ENCODE peak calls at places on chromosomes 16 and 17, in four cellular contexts. F is heart left ventricle; P is naive thymus-derived CD4-positive, alpha-beta T cell; G is stomach. J is an unnamed sample.

GRCh38 chr16:73572135-73572534 is 524.2 kb upstream of the ZFHX3 start:
- DNase-seq in G (peak; percentile 58), F (peak; percentile 26), P (no peak), J (peak; percentile 21)

GRCh38 chr16:27600386-27600785 is 50.4 kb downstream of the KATNIP start:
- DNase-seq in G (no peak), P (no peak), F (no peak), J (no peak)

GRCh38 chr17:29140631-29141483 is 39.3 kb downstream of the MYO18A start:
- DNase-seq in P (peak; percentile 66), F (peak; percentile 84), G (no peak), J (no peak)

GRCh38 chr16:17481741-17482140 is 11.0 kb upstream of the XYLT1 start:
- DNase-seq in G (no peak), P (no peak), F (no peak), J (peak; percentile 94)

GRCh38 chr16:89155184-89155679 is 16.3 kb upstream of the CDH15 start:
- DNase-seq in P (no peak), G (peak; percentile 59), F (peak; percentile 81), J (no peak)

GRCh38 chr17:50161023-50161910 is 4.5 kb upstream of the SGCA start:
- DNase-seq in P (peak; percentile 93), F (peak; percentile 93), G (peak; percentile 94), J (peak; percentile 87)

GRCh38 chr16:79519448-79519847 is 81.1 kb downstream of the MAF start:
- DNase-seq in P (no peak), G (peak; percentile 43), F (peak; percentile 55), J (peak; percentile 16)

GRCh38 chr16:12587170-12587569 is 216.5 kb downstream of the CPPED1 start:
- DNase-seq in P (no peak), G (no peak), F (no peak), J (no peak)

GRCh38 chr16:54928016-54928356 is 2.7 kb upstream of the IRX5 start:
- DNase-seq in P (no peak), F (no peak), G (no peak), J (no peak)

GRCh38 chr16:72427001-72427785 is 255.2 kb upstream of the PMFBP1 start:
- DNase-seq in F (no peak), G (no peak), P (no peak), J (no peak)

GRCh38 chr16:12350945-12351344 is 374.4 kb downstream of the SNX29 start:
- DNase-seq in F (no peak), G (no peak), P (no peak), J (no peak)

DNA sequence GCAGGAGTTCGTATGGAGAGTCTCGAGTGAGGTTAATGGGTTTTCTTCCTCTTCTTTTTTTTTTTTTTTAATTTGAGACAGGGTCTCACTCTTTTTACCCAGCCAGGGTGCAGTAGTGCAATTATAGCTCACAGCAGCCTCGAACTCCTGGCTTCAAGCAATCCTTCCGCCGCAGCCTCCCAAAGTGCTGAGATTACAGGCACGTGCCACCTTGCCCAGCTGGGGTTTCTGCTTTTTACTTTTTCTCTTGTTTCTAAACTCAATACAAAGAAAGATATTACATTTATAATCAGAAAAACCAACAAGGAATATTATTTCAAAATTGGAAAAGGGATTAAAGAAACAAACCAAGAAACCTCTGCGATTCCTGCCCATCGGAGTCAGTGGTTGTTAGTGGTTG is 175.9 kb downstream of the SEC14L1 start:
- DNase-seq in G (no peak), F (no peak), P (no peak), J (no peak)
- H3K27ac ChIP-seq in G (peak overlapping the region; percentile 53), F (no peak overlapping the region), P (no peak overlapping the region), J (no peak overlapping the region)

DNA sequence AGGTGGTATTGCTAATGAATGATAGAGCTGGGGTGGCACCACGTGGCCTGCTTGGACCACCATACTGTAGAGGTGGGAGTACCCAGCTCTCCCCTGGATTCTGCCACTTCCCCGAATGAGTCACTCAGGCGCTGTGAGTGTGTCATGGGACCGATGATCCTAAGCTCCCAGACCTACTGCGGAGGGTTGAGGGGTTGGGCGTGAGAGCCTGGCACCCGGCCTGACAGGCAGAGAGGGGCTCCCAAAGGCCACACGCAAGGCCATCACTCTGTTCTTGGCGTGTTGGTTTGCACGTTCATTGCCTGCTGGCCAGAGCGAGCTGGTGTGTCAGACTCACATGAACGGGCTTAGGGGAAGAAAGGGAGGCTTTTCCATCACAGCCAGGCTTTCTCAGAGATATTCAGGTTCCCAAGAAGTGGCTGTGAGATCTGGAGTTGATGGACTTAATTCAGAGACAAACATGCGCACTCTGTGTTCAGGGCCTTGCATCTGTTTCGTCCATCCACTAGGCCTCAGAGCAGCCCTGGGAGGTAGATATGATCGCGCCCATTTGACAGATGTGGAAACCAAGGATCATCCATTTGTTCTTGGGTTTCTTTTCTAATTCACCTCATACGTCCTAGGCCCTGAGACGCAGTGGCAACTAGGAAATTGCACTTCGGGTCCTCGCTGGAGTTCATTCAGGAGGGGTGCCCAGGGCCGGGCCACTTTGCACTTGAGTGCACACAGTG is 41.4 kb downstream of the CMIP start:
- DNase-seq in P (no peak), G (no peak), F (no peak), J (no peak)
- H3K27ac ChIP-seq in P (no peak overlapping the region), G (peak overlapping the region; percentile 36), F (no peak overlapping the region), J (peak overlapping the region; percentile 9)

GRCh38 chr17:51372345-51373004 is 112.1 kb downstream of the UTP18 start:
- DNase-seq in P (no peak), G (no peak), F (peak; percentile 39), J (peak; percentile 24)
- H3K27ac ChIP-seq in P (no peak overlapping the region), G (no peak overlapping the region), F (no peak overlapping the region), J (no peak overlapping the region)

GRCh38 chr16:11145173-11145820 is 110.7 kb downstream of the SOCS1 start:
- DNase-seq in P (no peak), F (peak; percentile 62), G (no peak), J (no peak)
- H3K27ac ChIP-seq in P (no peak overlapping the region), F (no peak overlapping the region), G (peak overlapping the region; percentile 36), J (no peak overlapping the region)

GRCh38 chr16:31093132-31093703 is 1.4 kb downstream of the VKORC1 start:
- DNase-seq in F (no peak), G (no peak), P (no peak), J (peak; percentile 64)

GRCh38 chr16:31090540-31090939 is 1.8 kb upstream of the PRSS53 start:
- DNase-seq in P (no peak), G (no peak), F (no peak), J (no peak)

GRCh38 chr16:31094424-31095120 is at the start of gene VKORC1:
- DNase-seq in P (peak; percentile 89), G (peak; percentile 96), F (peak; percentile 97), J (peak; percentile 99)

GRCh38 chr16:31094088-31094423 is 541 bp downstream of the VKORC1 start:
- DNase-seq in F (no peak), G (no peak), P (no peak), J (no peak)

GRCh38 chr16:31092330-31092729 is 2.3 kb downstream of the VKORC1 start:
- DNase-seq in F (no peak), P (no peak), G (no peak), J (no peak)
- H3K27ac ChIP-seq in F (no peak overlapping the region), P (no peak overlapping the region), G (no peak overlapping the region), J (no peak overlapping the region)

DNA sequence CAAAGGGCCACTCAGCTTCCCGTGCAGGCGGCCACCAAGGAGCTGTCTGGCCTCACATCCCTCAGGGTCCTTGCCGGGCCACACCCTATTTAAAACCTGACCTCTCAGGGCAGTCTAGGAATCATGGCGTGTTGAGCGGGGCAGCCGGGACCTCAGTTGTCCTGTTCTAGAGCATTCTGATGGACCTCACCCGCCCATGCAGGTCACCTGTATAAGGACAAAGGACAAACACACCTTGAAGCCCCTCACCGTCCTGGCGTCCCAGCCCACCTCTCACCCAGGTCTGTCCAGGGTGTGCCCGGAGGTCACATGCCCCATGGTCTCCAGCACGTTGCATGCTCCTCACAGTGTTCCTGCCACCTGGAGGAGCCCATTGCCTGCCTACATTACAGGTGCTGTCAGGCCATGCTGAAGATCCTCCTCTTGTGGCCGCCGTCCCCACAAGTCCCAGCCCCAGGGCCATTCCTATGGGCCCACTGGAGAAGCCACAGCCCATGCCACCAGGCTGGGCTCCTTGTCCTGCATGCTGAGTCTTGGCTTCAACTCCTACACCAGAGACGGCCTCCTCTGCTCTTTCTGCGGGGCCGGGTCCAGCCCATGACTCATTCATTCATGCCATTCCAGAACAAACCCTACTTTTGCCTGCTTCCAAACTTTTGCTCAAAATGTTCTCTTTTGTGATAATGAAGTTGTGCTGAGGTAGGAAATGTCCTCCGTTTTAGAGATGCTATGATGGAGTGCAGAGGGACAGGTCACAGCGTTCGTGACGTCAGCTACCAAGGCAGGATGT is 46.3 kb downstream of the PEMT start:
- DNase-seq in F (peak; percentile 26), G (no peak), P (no peak), J (no peak)
- H3K27ac ChIP-seq in F (no peak overlapping the region), G (no peak overlapping the region), P (no peak overlapping the region), J (no peak overlapping the region)

GRCh38 chr17:68387485-68387884 is 69.8 kb downstream of the WIPI1 start:
- DNase-seq in G (no peak), P (no peak), F (no peak), J (no peak)

GRCh38 chr17:68385490-68386215 is 71.6 kb downstream of the WIPI1 start:
- DNase-seq in F (no peak), G (no peak), P (no peak), J (no peak)

GRCh38 chr17:68391561-68392268 is 65.6 kb downstream of the WIPI1 start:
- DNase-seq in G (no peak), P (no peak), F (no peak), J (no peak)

GRCh38 chr17:68390888-68391545 is 66.3 kb downstream of the WIPI1 start:
- DNase-seq in G (no peak), F (no peak), P (no peak), J (no peak)

DNA sequence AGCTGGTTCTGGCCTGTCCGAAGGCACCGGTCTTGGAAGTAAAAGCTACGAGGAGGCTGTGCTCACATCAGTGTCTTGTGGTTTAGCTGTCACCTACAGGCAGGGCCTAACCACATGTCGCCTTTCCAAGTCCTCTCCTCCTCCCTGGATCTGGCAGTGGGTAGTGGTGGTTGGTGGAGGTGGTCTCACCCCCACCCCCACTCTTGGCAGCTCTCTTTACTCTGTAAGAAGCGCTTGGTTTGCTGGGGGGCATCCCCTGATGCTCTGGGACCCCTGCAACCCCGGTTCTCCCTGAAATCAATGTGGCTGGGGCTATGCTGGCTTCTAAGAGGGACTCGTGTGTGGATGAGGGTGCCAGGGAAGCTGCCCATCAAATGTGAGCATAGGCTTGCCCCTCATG is 68.3 kb downstream of the WIPI1 start:
- DNase-seq in G (no peak), P (no peak), F (no peak), J (no peak)
- H3K27ac ChIP-seq in G (no peak overlapping the region), P (no peak overlapping the region), F (no peak overlapping the region), J (no peak overlapping the region)

GRCh38 chr17:4316648-4317047 is 49.8 kb downstream of the UBE2G1 start:
- DNase-seq in G (no peak), P (no peak), F (no peak), J (no peak)

GRCh38 chr17:4319221-4319620 is 47.3 kb downstream of the UBE2G1 start:
- DNase-seq in G (no peak), F (no peak), P (no peak), J (no peak)

GRCh38 chr17:4318186-4318585 is 48.3 kb downstream of the UBE2G1 start:
- DNase-seq in F (no peak), G (no peak), P (no peak), J (no peak)

GRCh38 chr17:4318596-4318995 is 47.9 kb downstream of the UBE2G1 start:
- DNase-seq in F (no peak), G (no peak), P (no peak), J (no peak)

GRCh38 chr17:4317648-4318047 is 48.8 kb downstream of the UBE2G1 start:
- DNase-seq in P (no peak), F (no peak), G (no peak), J (peak; percentile 12)
- H3K27ac ChIP-seq in P (no peak overlapping the region), F (no peak overlapping the region), G (no peak overlapping the region), J (no peak overlapping the region)